ENCODE peak calls at places on chromosomes 5 and 9, in seven cellular contexts. B is stimulated activated CD4-positive, alpha-beta T cell treated with anti-CD3 and anti-CD28 coated beads, TNF-alpha, amount 100 ng/mL, for 4 hours; P is Right ventricle myocardium superior; N is pons; V is activated gamma-delta T cell treated with anti-CD3 and anti-CD28 coated beads, Interleukin-2, amount 50 U/mL, for 16 hours; A is activated CD4-positive, alpha-beta T cell treated with anti-CD3 and anti-CD28 coated beads for 36 hours; W is ELF-1. S is an unnamed sample.
A peak's percentile ranks its signal among the peaks of the same experiment; 100 is the strongest.

GRCh38 chr9:127139775-127140174 is 17.3 kb upstream of the ANGPTL2 start:
- DNase-seq in W (no peak), N (no peak), B (no peak), V (no peak), P (no peak), A (no peak), S (no peak)

GRCh38 chr5:179122411-179123108 is 62.4 kb downstream of the ZNF354C start:
- DNase-seq in N (no peak), B (no peak), V (no peak), A (no peak), P (no peak), W (no peak), S (no peak)

GRCh38 chr9:104977580-104977979 is 49.6 kb upstream of the ABCA1 start:
- DNase-seq in A (no peak), B (no peak), V (no peak), P (no peak), W (no peak), N (no peak), S (no peak)

GRCh38 chr5:159444441-159445082 is 114.3 kb upstream of the IL12B start:
- DNase-seq in B (no peak), W (peak; percentile 39), A (no peak), N (peak; percentile 68), V (no peak), P (no peak), S (no peak)

GRCh38 chr5:92909545-92909962 is 671.5 kb downstream of the NR2F1-AS1 start:
- DNase-seq in V (no peak), P (no peak), A (peak; percentile 9), N (no peak), W (peak; percentile 71), B (no peak), S (no peak)

GRCh38 chr5:53557386-53557785 is 3.1 kb upstream of the NDUFS4 start:
- DNase-seq in A (no peak), B (no peak), V (no peak), W (no peak), P (no peak), N (no peak), S (no peak)

GRCh38 chr5:147805030-147805454 is 22.5 kb upstream of the JAKMIP2 start:
- DNase-seq in V (no peak), P (no peak), A (peak; percentile 10), N (peak; percentile 45), W (no peak), B (no peak), S (peak; percentile 68)

GRCh38 chr5:130135506-130135905 is 231.2 kb downstream of the CHSY3 start:
- DNase-seq in B (no peak), P (no peak), W (no peak), V (no peak), N (no peak), A (no peak), S (no peak)

GRCh38 chr9:93100265-93100636 is 4.2 kb downstream of the CARD19 start:
- DNase-seq in V (no peak), P (no peak), W (no peak), N (no peak), A (peak; percentile 2), B (no peak), S (no peak)

GRCh38 chr5:175035882-175036533 is 311.6 kb downstream of the MSX2 start:
- DNase-seq in A (no peak), N (no peak), V (no peak), W (peak; percentile 2), B (no peak), P (no peak), S (no peak)

GRCh38 chr5:81544351-81545001 is 150.5 kb upstream of the ACOT12 start:
- DNase-seq in N (no peak), V (no peak), B (no peak), P (no peak), A (no peak), W (no peak), S (no peak)

GRCh38 chr5:79133121-79133656 is 21.6 kb downstream of the BHMT start:
- DNase-seq in N (peak; percentile 72), A (no peak), W (no peak), V (no peak), B (no peak), P (no peak), S (peak; percentile 13)

GRCh38 chr9:37037744-37038640 is 3.9 kb upstream of the PAX5 start:
- DNase-seq in V (no peak), B (no peak), P (no peak), W (peak; percentile 74), A (peak; percentile 52), N (no peak), S (peak; percentile 59)

GRCh38 chr5:57499262-57500050 is 16.8 kb upstream of the ACTBL2 start:
- DNase-seq in P (no peak), B (no peak), W (peak; percentile 64), N (peak; percentile 72), A (peak; percentile 28), V (no peak), S (peak; percentile 15)

GRCh38 chr5:58410441-58410840 is 49.4 kb downstream of the PLK2 start:
- DNase-seq in A (no peak), V (no peak), B (no peak), W (no peak), P (no peak), N (peak; percentile 6), S (no peak)

GRCh38 chr9:136695435-136695895 is 8.2 kb upstream of the AGPAT2 start:
- DNase-seq in A (no peak), B (no peak), V (no peak), P (no peak), N (no peak), W (no peak), S (no peak)

GRCh38 chr5:115389799-115390382 is 93.4 kb upstream of the CCDC112 start:
- DNase-seq in V (no peak), B (no peak), W (peak; percentile 27), N (no peak), A (peak; percentile 42), P (no peak), S (no peak)

GRCh38 chr5:138685052-138685755 is 68.0 kb upstream of the CTNNA1 start:
- DNase-seq in W (no peak), V (no peak), A (no peak), N (no peak), P (no peak), B (no peak), S (no peak)

GRCh38 chr9:19464061-19464763 is 55.4 kb downstream of the ACER2 start:
- DNase-seq in W (no peak), B (no peak), N (no peak), V (no peak), P (no peak), A (no peak), S (no peak)

GRCh38 chr9:133100518-133101355 is 20.3 kb downstream of the RALGDS start:
- DNase-seq in A (peak; percentile 4), B (no peak), W (no peak), N (no peak), P (no peak), V (no peak), S (no peak)

GRCh38 chr5:150623152-150623877 is 17.1 kb upstream of the SYNPO start:
- DNase-seq in A (no peak), V (no peak), P (peak; percentile 13), N (no peak), W (no peak), B (no peak), S (peak; percentile 21)

GRCh38 chr9:135343733-135344522 is 135.7 kb upstream of the PPP1R26 start:
- DNase-seq in B (no peak), N (peak; percentile 12), V (no peak), W (peak; percentile 82), A (peak; percentile 76), P (peak; percentile 80), S (peak; percentile 17)

GRCh38 chr9:78213696-78214095 is 22.2 kb upstream of the CEP78 start:
- DNase-seq in A (no peak), B (no peak), V (no peak), N (peak; percentile 94), W (no peak), P (no peak), S (no peak)

GRCh38 chr9:128632486-128632885 is 24.2 kb downstream of the DYNC2I2 start:
- DNase-seq in N (no peak), P (no peak), W (no peak), A (no peak), B (no peak), V (no peak), S (no peak)

GRCh38 chr5:24644757-24645156 is at the start of gene CDH10:
- DNase-seq in W (peak; percentile 95), B (no peak), A (no peak), N (peak; percentile 64), P (no peak), V (no peak), S (no peak)

GRCh38 chr9:34195143-34195542 is 16.3 kb downstream of the UBAP1 start:
- DNase-seq in B (no peak), W (no peak), N (no peak), P (no peak), A (no peak), V (no peak), S (no peak)

GRCh38 chr5:111129938-111130337 is 37.8 kb downstream of the WDR36 start:
- DNase-seq in V (no peak), B (no peak), N (no peak), P (no peak), W (no peak), A (no peak), S (no peak)

GRCh38 chr5:165525268-165525667 is 2019.8 kb downstream of the MAT2B start:
- DNase-seq in A (no peak), B (no peak), N (no peak), P (no peak), W (no peak), V (no peak), S (no peak)

GRCh38 chr5:150411245-150411979 is 1.3 kb downstream of the CD74 start:
- DNase-seq in B (peak; percentile 53), P (peak; percentile 70), W (no peak), A (peak; percentile 83), V (peak; percentile 45), N (peak; percentile 72), S (peak; percentile 81)

GRCh38 chr5:83721878-83722779 is 1.5 kb upstream of the HAPLN1 start:
- DNase-seq in P (peak; percentile 71), A (peak; percentile 52), W (peak; percentile 94), V (no peak), B (no peak), N (peak; percentile 50), S (no peak)

GRCh38 chr5:8825161-8825757 is 720.6 kb downstream of the SEMA5A start:
- DNase-seq in W (no peak), A (no peak), N (no peak), P (no peak), V (no peak), B (no peak), S (no peak)

GRCh38 chr5:168471785-168472184 is 14.5 kb upstream of the RARS1 start:
- DNase-seq in P (no peak), B (no peak), V (no peak), N (no peak), W (no peak), A (no peak), S (no peak)

GRCh38 chr9:77707696-77708095 is 59.6 kb upstream of the GNA14 start:
- DNase-seq in N (no peak), A (no peak), V (no peak), W (no peak), B (no peak), P (peak; percentile 62), S (no peak)

GRCh38 chr5:72347801-72348305 is 27.7 kb downstream of the PTCD2 start:
- DNase-seq in W (no peak), V (no peak), A (peak; percentile 32), N (no peak), P (no peak), B (no peak), S (no peak)

GRCh38 chr5:174725261-174725990 is 1.0 kb downstream of the MSX2 start:
- DNase-seq in P (no peak), N (no peak), W (peak; percentile 42), A (no peak), V (no peak), B (no peak), S (no peak)

GRCh38 chr5:60835554-60835953 is 8.5 kb downstream of the ELOVL7 start:
- DNase-seq in P (no peak), V (no peak), N (no peak), W (no peak), A (no peak), B (no peak), S (no peak)

GRCh38 chr9:87659534-87660419 is 66.1 kb upstream of the CTSL start:
- DNase-seq in A (no peak), N (no peak), B (no peak), W (no peak), V (no peak), P (no peak), S (no peak)

GRCh38 chr9:89207026-89207425 is 28.4 kb upstream of the SHC3 start:
- DNase-seq in V (no peak), B (no peak), W (no peak), A (no peak), P (no peak), N (no peak), S (no peak)

S was measured in naive B cell.